ENCODE peak calls at places on chromosomes 16 and 17, in nine cellular contexts. One of them, this sample, is unnamed.

GRCh38 chr17:40623419-40624217 is 24.0 kb downstream of the SMARCE1 start:
- DNase-seq in stomach: no peak
- DNase-seq in GM12892: no peak
- DNase-seq in prostate gland: no peak
- DNase-seq in IMR-90: no peak
- DNase-seq in heart left ventricle: no peak
- DNase-seq in HCT116: no peak
- DNase-seq in erythroblast: no peak
- DNase-seq in vagina: no peak
- DNase-seq in this sample: no peak

GRCh38 chr17:50927287-50927686 is 61.1 kb upstream of the TOB1 start:
- DNase-seq in stomach: no peak
- DNase-seq in GM12892: no peak
- DNase-seq in prostate gland: no peak
- DNase-seq in IMR-90: no peak
- DNase-seq in heart left ventricle: no peak
- DNase-seq in HCT116: no peak
- DNase-seq in erythroblast: no peak
- DNase-seq in vagina: no peak
- DNase-seq in this sample: no peak

GRCh38 chr17:38404174-38404943 is 23.9 kb upstream of the ARHGAP23 start:
- DNase-seq in stomach: no peak
- DNase-seq in GM12892: no peak
- DNase-seq in prostate gland: no peak
- DNase-seq in IMR-90: no peak
- DNase-seq in heart left ventricle: no peak
- DNase-seq in HCT116: no peak
- DNase-seq in erythroblast: no peak
- DNase-seq in vagina: no peak
- DNase-seq in this sample: no peak

GRCh38 chr17:19397556-19398041 is 10.6 kb upstream of the MFAP4 start:
- DNase-seq in stomach: no peak
- DNase-seq in GM12892: no peak
- DNase-seq in prostate gland: no peak
- DNase-seq in IMR-90: no peak
- DNase-seq in heart left ventricle: no peak
- DNase-seq in HCT116: no peak
- DNase-seq in erythroblast: no peak
- DNase-seq in vagina: no peak
- DNase-seq in this sample: no peak

GRCh38 chr17:81601525-81602120 is 35.3 kb downstream of the NPLOC4 start:
- DNase-seq in stomach: peak
- DNase-seq in GM12892: no peak
- DNase-seq in prostate gland: peak
- DNase-seq in IMR-90: peak
- DNase-seq in heart left ventricle: no peak
- DNase-seq in HCT116: peak
- DNase-seq in erythroblast: peak
- DNase-seq in vagina: no peak
- DNase-seq in this sample: no peak

GRCh38 chr17:56436142-56436541 is 157.4 kb upstream of the NOG start:
- DNase-seq in stomach: no peak
- DNase-seq in GM12892: no peak
- DNase-seq in prostate gland: no peak
- DNase-seq in IMR-90: no peak
- DNase-seq in heart left ventricle: no peak
- DNase-seq in HCT116: no peak
- DNase-seq in erythroblast: no peak
- DNase-seq in vagina: no peak
- DNase-seq in this sample: no peak

GRCh38 chr17:68456529-68457167 is 648 bp downstream of the WIPI1 start:
- DNase-seq in stomach: peak
- DNase-seq in GM12892: no peak
- DNase-seq in prostate gland: peak
- DNase-seq in IMR-90: peak
- DNase-seq in heart left ventricle: peak
- DNase-seq in HCT116: peak
- DNase-seq in erythroblast: peak
- DNase-seq in vagina: no peak
- DNase-seq in this sample: peak

GRCh38 chr16:1908983-1909382 is 9.2 kb downstream of the HS3ST6 start:
- DNase-seq in stomach: no peak
- DNase-seq in GM12892: no peak
- DNase-seq in prostate gland: no peak
- DNase-seq in IMR-90: no peak
- DNase-seq in heart left ventricle: no peak
- DNase-seq in HCT116: no peak
- DNase-seq in erythroblast: no peak
- DNase-seq in vagina: no peak
- DNase-seq in this sample: no peak

GRCh38 chr16:85798901-85799496 is 345 bp downstream of the EMC8 start:
- DNase-seq in stomach: no peak
- DNase-seq in GM12892: peak
- DNase-seq in prostate gland: no peak
- DNase-seq in IMR-90: peak
- DNase-seq in heart left ventricle: no peak
- DNase-seq in HCT116: no peak
- DNase-seq in erythroblast: peak
- DNase-seq in vagina: no peak
- DNase-seq in this sample: peak

GRCh38 chr17:82664701-82665182 is 16.5 kb upstream of the WDR45B start:
- DNase-seq in stomach: no peak
- DNase-seq in GM12892: no peak
- DNase-seq in prostate gland: no peak
- DNase-seq in IMR-90: no peak
- DNase-seq in heart left ventricle: no peak
- DNase-seq in HCT116: no peak
- DNase-seq in erythroblast: no peak
- DNase-seq in vagina: no peak
- DNase-seq in this sample: no peak

GRCh38 chr17:59230765-59231164 is 10.5 kb downstream of the GDPD1 start:
- DNase-seq in stomach: no peak
- DNase-seq in GM12892: no peak
- DNase-seq in prostate gland: no peak
- DNase-seq in IMR-90: no peak
- DNase-seq in heart left ventricle: no peak
- DNase-seq in HCT116: no peak
- DNase-seq in erythroblast: no peak
- DNase-seq in vagina: no peak
- DNase-seq in this sample: no peak

GRCh38 chr17:15262291-15263205 is 2.6 kb downstream of the PMP22 start:
- DNase-seq in stomach: peak
- DNase-seq in GM12892: no peak
- DNase-seq in prostate gland: peak
- DNase-seq in IMR-90: peak
- DNase-seq in heart left ventricle: peak
- DNase-seq in HCT116: peak
- DNase-seq in erythroblast: peak
- DNase-seq in vagina: peak
- DNase-seq in this sample: peak

DNA sequence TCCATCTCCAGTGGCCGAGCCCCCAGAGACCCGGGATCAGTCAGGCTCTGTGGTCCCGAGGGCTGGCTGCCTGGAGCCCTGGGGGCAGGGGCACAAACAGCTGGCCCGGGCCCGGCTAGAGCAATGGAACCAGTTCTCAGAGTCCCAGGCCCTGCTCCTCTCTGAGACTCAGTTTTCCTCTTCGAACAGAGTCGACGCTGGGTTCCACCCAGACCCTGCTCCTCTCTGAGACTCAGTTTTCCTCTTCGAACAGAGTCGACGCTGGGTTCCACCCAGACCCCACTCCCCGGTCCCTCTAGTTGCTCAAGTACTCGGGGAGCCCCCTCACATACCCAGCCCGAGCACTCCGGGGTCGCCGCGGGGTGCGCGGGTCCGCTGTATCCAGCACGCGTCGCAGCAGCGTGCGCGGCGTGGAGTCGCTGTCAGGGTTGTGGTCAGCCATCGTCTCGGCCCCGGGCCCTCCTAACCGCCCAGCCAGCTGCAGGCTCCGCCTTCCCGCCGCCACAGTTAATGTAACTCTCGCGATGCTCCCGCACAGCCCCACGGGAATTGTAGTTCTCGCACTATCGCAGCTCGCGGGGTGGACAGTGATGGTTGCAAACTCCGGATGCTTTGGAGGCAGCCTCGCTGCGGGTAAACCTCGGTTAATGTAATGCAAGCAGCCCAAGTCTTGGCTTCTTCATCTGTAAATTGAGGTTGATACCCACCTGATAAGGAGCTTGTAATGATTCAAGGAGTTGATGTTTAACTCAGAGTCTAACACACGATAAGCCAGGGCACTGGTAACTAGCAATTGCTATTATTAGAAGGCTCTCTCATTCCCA is 8.5 kb upstream of the THAP11 start:
- DNase-seq in stomach: peak
- DNase-seq in GM12892: peak
- DNase-seq in prostate gland: peak
- DNase-seq in IMR-90: peak
- DNase-seq in heart left ventricle: peak
- DNase-seq in HCT116: peak
- DNase-seq in erythroblast: peak
- DNase-seq in vagina: no peak
- DNase-seq in this sample: peak
- TF ChIP-seq POLR2A in stomach: no peak
- TF ChIP-seq POLR2A in GM12892: peak
- TF ChIP-seq POLR2A in prostate gland: peak
- TF ChIP-seq POLR2A in IMR-90: peak
- TF ChIP-seq POLR2A in heart left ventricle: peak
- TF ChIP-seq POLR2A in HCT116: peak
- TF ChIP-seq POLR2A in erythroblast: peak
- TF ChIP-seq POLR2A in vagina: peak
- TF ChIP-seq POLR2A in this sample: peak

DNA sequence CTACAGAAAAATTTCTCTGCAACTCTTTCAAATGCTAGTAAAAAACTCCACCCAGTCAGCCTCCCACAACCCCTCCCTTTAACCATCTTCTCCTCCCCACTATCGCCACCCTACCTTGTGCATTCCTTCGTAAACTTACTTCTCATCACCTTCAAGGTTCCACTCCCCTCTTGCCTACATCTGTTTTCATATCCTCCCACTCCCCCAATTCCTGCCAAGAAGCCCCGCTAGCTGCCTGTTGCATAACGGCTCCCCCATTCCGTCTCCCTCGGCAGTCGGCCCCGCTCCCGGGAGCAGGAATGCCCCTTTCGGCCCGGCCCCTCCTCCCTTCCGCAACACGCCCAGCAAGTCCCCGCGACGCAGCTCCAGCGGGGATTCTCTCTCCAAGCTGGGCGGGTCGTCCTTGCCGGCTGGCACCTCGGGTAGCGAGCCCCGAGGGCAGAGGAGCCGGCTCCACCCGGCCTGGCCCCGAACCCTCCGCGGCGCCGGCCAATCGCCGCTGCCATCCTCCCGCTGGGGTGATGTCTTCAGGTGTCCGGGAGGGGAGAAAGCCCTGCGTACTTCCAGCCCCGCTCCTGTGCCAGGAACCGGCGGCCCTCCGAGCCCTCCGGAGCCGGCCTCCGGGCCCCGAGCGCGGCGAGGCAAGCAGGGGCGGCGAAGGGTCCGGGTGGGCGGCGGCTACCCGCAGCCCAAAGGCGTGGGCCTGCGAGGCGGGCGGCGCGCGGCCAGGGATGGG is 1.5 kb downstream of the PHLPP2 start:
- DNase-seq in stomach: peak
- DNase-seq in GM12892: peak
- DNase-seq in prostate gland: peak
- DNase-seq in IMR-90: peak
- DNase-seq in heart left ventricle: peak
- DNase-seq in HCT116: peak
- DNase-seq in erythroblast: peak
- DNase-seq in vagina: no peak
- DNase-seq in this sample: peak
- TF ChIP-seq POLR2A in stomach: no peak
- TF ChIP-seq POLR2A in GM12892: no peak
- TF ChIP-seq POLR2A in prostate gland: peak
- TF ChIP-seq POLR2A in IMR-90: no peak
- TF ChIP-seq POLR2A in heart left ventricle: no peak
- TF ChIP-seq POLR2A in HCT116: no peak
- TF ChIP-seq POLR2A in erythroblast: no peak
- TF ChIP-seq POLR2A in vagina: no peak
- TF ChIP-seq POLR2A in this sample: peak

DNA sequence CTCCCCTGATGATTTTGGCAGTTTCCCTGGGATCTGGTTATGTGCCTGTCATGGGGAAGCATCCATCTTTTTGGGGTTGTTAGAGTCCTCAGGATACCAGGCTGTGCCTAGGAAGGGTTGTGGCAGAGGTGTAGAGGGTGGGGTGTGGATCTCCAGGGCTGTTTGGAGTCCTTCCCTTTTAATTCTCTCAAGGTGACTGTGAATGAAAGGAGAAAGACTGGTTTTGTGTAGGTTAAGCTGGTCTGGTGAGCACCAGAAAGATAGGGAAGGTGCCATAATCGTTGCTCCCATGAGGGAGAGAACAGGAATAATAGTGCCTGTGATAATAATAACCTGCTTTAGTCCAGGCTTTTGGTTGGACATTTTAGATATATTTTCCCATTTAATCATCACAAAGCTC is 7.0 kb downstream of the MAP2K4 start:
- DNase-seq in stomach: no peak
- DNase-seq in GM12892: no peak
- DNase-seq in prostate gland: no peak
- DNase-seq in IMR-90: no peak
- DNase-seq in heart left ventricle: no peak
- DNase-seq in HCT116: no peak
- DNase-seq in erythroblast: no peak
- DNase-seq in vagina: no peak
- DNase-seq in this sample: no peak
- TF ChIP-seq POLR2A in stomach: no peak
- TF ChIP-seq POLR2A in GM12892: no peak
- TF ChIP-seq POLR2A in prostate gland: no peak
- TF ChIP-seq POLR2A in IMR-90: no peak
- TF ChIP-seq POLR2A in heart left ventricle: no peak
- TF ChIP-seq POLR2A in HCT116: no peak
- TF ChIP-seq POLR2A in erythroblast: no peak
- TF ChIP-seq POLR2A in vagina: no peak
- TF ChIP-seq POLR2A in this sample: no peak

GRCh38 chr17:7221281-7222092 is 1.7 kb downstream of the ACADVL start:
- DNase-seq in stomach: no peak
- DNase-seq in GM12892: no peak
- DNase-seq in prostate gland: no peak
- DNase-seq in IMR-90: no peak
- DNase-seq in heart left ventricle: peak
- DNase-seq in HCT116: no peak
- DNase-seq in erythroblast: no peak
- DNase-seq in vagina: no peak
- DNase-seq in this sample: no peak

GRCh38 chr17:7223375-7223774 is 3.6 kb downstream of the ACADVL start:
- DNase-seq in stomach: no peak
- DNase-seq in GM12892: no peak
- DNase-seq in prostate gland: no peak
- DNase-seq in IMR-90: no peak
- DNase-seq in heart left ventricle: no peak
- DNase-seq in HCT116: no peak
- DNase-seq in erythroblast: no peak
- DNase-seq in vagina: no peak
- DNase-seq in this sample: no peak

GRCh38 chr17:7222972-7223292 is 3.2 kb downstream of the ACADVL start:
- DNase-seq in stomach: no peak
- DNase-seq in GM12892: no peak
- DNase-seq in prostate gland: no peak
- DNase-seq in IMR-90: no peak
- DNase-seq in heart left ventricle: no peak
- DNase-seq in HCT116: no peak
- DNase-seq in erythroblast: no peak
- DNase-seq in vagina: no peak
- DNase-seq in this sample: no peak

GRCh38 chr17:7220593-7221280 is 999 bp downstream of the ACADVL start:
- DNase-seq in stomach: peak
- DNase-seq in GM12892: peak
- DNase-seq in prostate gland: peak
- DNase-seq in IMR-90: peak
- DNase-seq in heart left ventricle: peak
- DNase-seq in HCT116: no peak
- DNase-seq in erythroblast: peak
- DNase-seq in vagina: no peak
- DNase-seq in this sample: no peak

GRCh38 chr17:7222093-7222971 is 2.6 kb downstream of the ACADVL start:
- DNase-seq in stomach: no peak
- DNase-seq in GM12892: no peak
- DNase-seq in prostate gland: no peak
- DNase-seq in IMR-90: no peak
- DNase-seq in heart left ventricle: no peak
- DNase-seq in HCT116: no peak
- DNase-seq in erythroblast: no peak
- DNase-seq in vagina: no peak
- DNase-seq in this sample: no peak
- TF ChIP-seq POLR2A in stomach: no peak
- TF ChIP-seq POLR2A in GM12892: peak
- TF ChIP-seq POLR2A in prostate gland: no peak
- TF ChIP-seq POLR2A in IMR-90: no peak
- TF ChIP-seq POLR2A in heart left ventricle: no peak
- TF ChIP-seq POLR2A in HCT116: no peak
- TF ChIP-seq POLR2A in erythroblast: peak
- TF ChIP-seq POLR2A in vagina: no peak
- TF ChIP-seq POLR2A in this sample: no peak

This sample was measured in H54.